ENCODE peak calls at places on chromosomes 5 and 9, in four cellular contexts. Y is A549; I is CD8-positive, alpha-beta T cell; F is heart right ventricle. G is an unnamed sample.

GRCh38 chr9:90953200-90953599 is 151.6 kb downstream of the SYK start:
- DNase-seq in Y (no peak), I (no peak), F (no peak), G (no peak)

GRCh38 chr5:151696470-151697061 is 9.9 kb upstream of the SPARC start:
- DNase-seq in Y (no peak), I (no peak), F (peak; percentile 53), G (peak; percentile 91)

GRCh38 chr9:76827286-76828080 is 63.2 kb downstream of the PCA3 start:
- DNase-seq in Y (no peak), I (no peak), F (no peak), G (no peak)

GRCh38 chr5:71623221-71623794 is 36.2 kb downstream of the MCCC2 start:
- DNase-seq in Y (no peak), I (no peak), F (no peak), G (no peak)

GRCh38 chr5:136766456-136766855 is 401.1 kb upstream of the TRPC7 start:
- DNase-seq in Y (peak; percentile 10), I (no peak), F (no peak), G (no peak)

GRCh38 chr5:139090566-139090965 is 107.6 kb downstream of the SIL1 start:
- DNase-seq in Y (no peak), I (no peak), F (no peak), G (no peak)

GRCh38 chr5:30908356-30908755 is 285.1 kb upstream of the CDH6 start:
- DNase-seq in Y (no peak), I (no peak), F (no peak), G (no peak)

GRCh38 chr5:2725957-2726356 is 25.5 kb downstream of the IRX2 start:
- DNase-seq in Y (no peak), I (no peak), F (no peak), G (peak; percentile 11)

GRCh38 chr9:96136992-96137665 is 164.8 kb downstream of the HSD17B3 start:
- DNase-seq in Y (no peak), I (no peak), F (no peak), G (no peak)

GRCh38 chr5:157561105-157561504 is 14.5 kb downstream of the ADAM19 start:
- DNase-seq in Y (no peak), I (no peak), F (no peak), G (no peak)

GRCh38 chr9:120635011-120635410 is 55.0 kb upstream of the CDK5RAP2 start:
- DNase-seq in Y (no peak), I (no peak), F (no peak), G (no peak)

GRCh38 chr5:1917830-1918487 is 35.2 kb upstream of the IRX4 start:
- DNase-seq in Y (no peak), I (no peak), F (no peak), G (peak; percentile 57)

GRCh38 chr9:86944974-86945867 is 2.1 kb downstream of the GAS1 start:
- DNase-seq in Y (no peak), I (no peak), F (no peak), G (no peak)

GRCh38 chr5:102080288-102080687 is 215.8 kb downstream of the SLCO4C1 start:
- DNase-seq in Y (no peak), I (no peak), F (no peak), G (no peak)

GRCh38 chr5:24428345-24428744 is 216.4 kb downstream of the CDH10 start:
- DNase-seq in Y (no peak), I (no peak), F (no peak), G (no peak)

GRCh38 chr9:99425124-99425523 is 203.0 kb downstream of the SEC61B start:
- DNase-seq in Y (no peak), I (no peak), F (no peak), G (no peak)

GRCh38 chr5:176611435-176611834 is 1.5 kb upstream of the GPRIN1 start:
- DNase-seq in Y (peak; percentile 60), I (peak; percentile 21), F (peak; percentile 79), G (no peak)

GRCh38 chr5:5139358-5140050 is 626 bp upstream of the ADAMTS16 start:
- DNase-seq in Y (no peak), I (no peak), F (peak; percentile 11), G (no peak)

DNA sequence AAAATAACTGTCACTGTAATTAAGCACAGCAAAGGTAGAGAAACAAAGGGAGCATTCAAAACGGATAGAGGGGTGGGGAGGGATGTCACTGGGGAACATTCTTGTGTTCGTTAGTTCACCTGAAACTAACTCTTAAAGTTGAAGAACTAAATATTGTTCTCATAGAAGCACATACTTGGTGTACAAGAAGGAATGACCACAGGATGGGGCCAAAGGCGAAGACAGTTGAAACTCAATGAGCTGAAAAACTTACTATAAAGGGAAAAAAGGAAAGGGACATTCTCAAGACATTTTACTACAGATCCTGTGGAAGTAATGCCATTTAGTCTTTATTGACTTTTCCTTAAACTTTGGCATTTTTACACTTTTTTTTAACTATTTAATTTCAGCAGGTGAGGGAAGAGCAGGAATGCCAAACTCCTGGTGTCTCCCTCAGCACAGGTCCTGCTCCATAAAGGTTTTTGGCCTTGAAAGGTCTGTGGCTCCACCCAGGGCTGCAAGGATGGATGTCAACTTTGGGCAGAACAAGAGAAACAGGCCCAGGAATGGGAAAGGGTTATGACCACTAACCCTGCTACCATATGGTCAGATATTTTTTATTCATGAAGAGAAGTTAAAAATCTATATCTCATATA is 197.6 kb upstream of the RASA1 start:
- DNase-seq in Y (peak; percentile 39), I (no peak), F (no peak), G (no peak)
- TF ChIP-seq CTCF in Y (peak; percentile 46), I (no peak), F (no peak), G (peak; percentile 18)

DNA sequence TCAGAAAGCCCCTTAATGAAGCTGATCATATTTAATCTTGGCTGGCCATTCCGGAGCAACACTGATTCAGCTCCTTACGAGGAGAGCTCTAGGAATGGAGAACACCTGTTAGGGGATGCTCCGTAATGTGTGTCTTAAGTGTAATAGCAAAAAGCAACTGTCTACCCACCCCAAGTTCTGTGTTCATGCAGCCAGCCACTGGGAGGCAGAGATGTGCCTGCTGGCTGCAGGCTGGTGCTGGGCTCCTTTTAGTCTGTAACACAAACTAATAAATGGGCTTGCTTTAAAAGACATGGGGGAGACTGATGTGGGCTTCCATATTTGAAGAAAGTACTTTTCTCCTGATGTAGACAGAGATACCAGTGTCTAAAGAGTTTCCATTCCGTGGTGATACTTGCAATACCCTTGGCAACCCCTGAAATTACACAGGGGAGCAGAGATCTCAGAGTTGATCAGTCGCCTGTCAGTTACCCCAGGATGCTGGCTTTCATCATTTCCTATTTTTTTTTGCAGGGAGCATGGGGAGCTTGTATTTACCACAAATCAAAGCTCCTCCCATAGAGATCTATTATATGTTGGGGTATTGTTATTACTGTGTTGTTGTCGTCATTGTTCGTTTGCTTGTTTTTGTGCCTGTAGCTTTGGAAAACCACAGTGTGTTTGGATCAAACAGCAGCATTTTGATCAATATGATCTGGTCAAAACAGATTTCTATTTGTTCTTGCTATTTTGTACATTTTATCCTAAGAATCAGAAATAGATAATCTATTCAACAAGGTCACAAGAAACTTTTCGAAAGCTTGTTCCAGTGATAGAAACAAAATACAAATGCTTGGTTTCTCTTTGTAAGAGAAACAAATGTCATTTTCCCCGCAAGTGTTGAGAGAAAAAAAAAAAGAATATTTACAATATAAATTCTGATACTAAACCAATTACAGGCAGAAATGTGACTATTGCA is 65.8 kb downstream of the MTX3 start:
- DNase-seq in Y (peak; percentile 12), I (no peak), F (no peak), G (no peak)
- TF ChIP-seq CTCF in Y (no peak), I (peak; percentile 34), F (no peak), G (no peak)

DNA sequence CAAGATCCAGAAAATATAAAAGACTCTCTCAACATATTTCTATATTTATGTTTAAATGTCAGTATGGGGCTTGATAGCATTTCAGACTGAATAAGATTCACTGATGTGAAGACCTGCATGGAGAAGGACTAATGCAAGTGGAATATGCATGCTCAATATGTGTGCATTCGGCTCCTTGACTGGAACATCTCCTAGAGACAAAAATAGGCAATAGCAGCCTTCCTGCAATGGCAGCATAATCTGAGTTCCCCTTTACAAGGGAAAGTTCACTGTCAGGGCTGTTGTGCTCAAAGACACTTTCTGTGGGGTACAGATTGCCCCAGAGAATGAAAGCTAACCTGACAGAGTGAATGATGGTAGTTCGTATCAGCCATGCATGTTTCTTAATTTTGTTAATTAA is 42.4 kb downstream of the STARD4 start:
- DNase-seq in Y (no peak), I (no peak), F (no peak), G (no peak)
- TF ChIP-seq CTCF in Y (no peak), I (no peak), F (no peak), G (no peak)

GRCh38 chr5:174097486-174098185 is 52.1 kb downstream of the NSG2 start:
- DNase-seq in Y (no peak), I (no peak), F (no peak), G (no peak)

GRCh38 chr5:174098694-174099093 is 53.2 kb downstream of the NSG2 start:
- DNase-seq in Y (no peak), I (no peak), F (no peak), G (no peak)

GRCh38 chr5:174100490-174100889 is 55.0 kb downstream of the NSG2 start:
- DNase-seq in Y (no peak), I (no peak), F (no peak), G (peak; percentile 38)

GRCh38 chr5:174096619-174097018 is 51.1 kb downstream of the NSG2 start:
- DNase-seq in Y (no peak), I (no peak), F (no peak), G (no peak)

DNA sequence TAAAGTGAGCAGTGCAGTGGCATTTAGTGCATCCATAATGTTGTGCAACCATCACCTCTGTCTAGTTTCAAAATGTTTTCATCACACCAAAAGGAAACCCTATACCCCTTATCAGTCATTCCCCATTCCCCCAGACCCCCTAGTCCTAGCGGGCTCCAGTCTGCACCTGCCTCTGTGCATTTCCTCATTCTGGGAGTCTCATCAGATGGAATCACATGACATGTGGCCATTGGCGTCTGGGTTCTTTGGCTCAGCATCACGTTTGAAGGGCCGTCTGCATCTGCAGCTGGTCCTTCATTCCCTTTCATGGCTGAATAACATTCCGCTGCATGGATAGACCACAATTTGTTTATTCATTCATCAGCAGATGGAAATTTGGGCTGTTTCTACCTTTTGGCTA is 55.8 kb downstream of the NSG2 start:
- DNase-seq in Y (no peak), I (no peak), F (no peak), G (no peak)
- TF ChIP-seq CTCF in Y (no peak), I (no peak), F (no peak), G (no peak)

GRCh38 chr9:70439991-70440706 is 25.7 kb upstream of the KLF9 start:
- DNase-seq in Y (peak; percentile 39), I (no peak), F (no peak), G (no peak)
- TF ChIP-seq CTCF in Y (no peak), I (no peak), F (no peak), G (no peak)

DNA sequence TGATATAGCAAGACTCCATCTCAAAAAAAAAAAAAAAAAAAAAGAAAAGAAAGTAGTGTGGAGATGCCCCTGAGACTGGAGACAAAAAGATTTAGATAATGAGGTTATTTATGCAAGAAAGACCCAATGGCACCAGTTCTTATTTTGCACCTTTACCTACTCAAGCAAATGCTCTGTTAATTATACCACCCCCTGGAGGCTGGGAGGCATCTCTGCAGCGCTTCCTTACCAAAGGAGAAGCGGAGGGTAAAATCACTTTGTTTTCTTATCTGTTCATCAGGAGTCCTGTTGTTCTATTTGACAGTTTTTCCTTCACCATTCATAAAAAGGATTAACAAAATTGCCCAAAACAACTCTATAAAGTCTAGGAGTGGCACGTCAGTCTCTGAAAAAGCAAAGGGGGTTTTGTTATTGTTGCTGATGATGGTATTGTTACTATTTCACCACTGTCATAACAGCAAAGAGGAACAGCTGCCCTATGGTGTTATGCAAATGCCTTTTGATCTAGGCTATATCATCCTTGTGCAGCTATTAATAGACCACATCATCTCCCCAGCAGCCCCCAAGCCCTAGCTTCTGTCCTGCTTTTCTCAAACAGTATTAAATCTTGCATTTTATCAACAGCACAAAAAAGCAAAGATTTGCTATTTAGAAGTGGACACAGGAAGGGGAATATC is 174.0 kb downstream of the PALM2AKAP2 start:
- DNase-seq in Y (peak; percentile 4), I (no peak), F (no peak), G (no peak)
- TF ChIP-seq CTCF in Y (no peak), I (no peak), F (no peak), G (no peak)

GRCh38 chr5:113757508-113757907 is 244.0 kb downstream of the YTHDC2 start:
- DNase-seq in Y (no peak), I (no peak), F (no peak), G (no peak)
- TF ChIP-seq CTCF in Y (no peak), I (no peak), F (no peak), G (no peak)